ENCODE peak calls at places on chromosomes 13 and 19, in seven cellular contexts. U, G, M, H, E, P and J are unnamed samples.

GRCh38 chr19:29324717-29325116 is 111.8 kb upstream of the UQCRFS1 start:
- DNase-seq in U (no peak), G (no peak), M (no peak), H (no peak), E (no peak), P (no peak), J (no peak)

GRCh38 chr19:47094557-47095517 is 18.7 kb downstream of the ZC3H4 start:
- DNase-seq in U (peak), G (no peak), M (no peak), H (peak), E (no peak), P (no peak), J (no peak)

GRCh38 chr19:47099576-47100050 is 14.0 kb downstream of the ZC3H4 start:
- DNase-seq in U (no peak), G (no peak), M (no peak), H (no peak), E (no peak), P (no peak), J (no peak)

GRCh38 chr13:44389856-44390255 is 16.2 kb downstream of the SERP2 start:
- DNase-seq in U (no peak), G (peak), M (no peak), H (no peak), E (no peak), P (no peak), J (no peak)

GRCh38 chr19:33667141-33667540 is 45.4 kb downstream of the CHST8 start:
- DNase-seq in U (no peak), G (no peak), M (no peak), H (no peak), E (no peak), P (no peak), J (no peak)

GRCh38 chr19:290539-291521 is at the start of gene PLPP2:
- DNase-seq in U (no peak), G (no peak), M (no peak), H (peak), E (no peak), P (peak), J (no peak)

GRCh38 chr19:14555918-14556661 is 15.8 kb downstream of the NDUFB7 start:
- DNase-seq in U (no peak), G (no peak), M (no peak), H (peak), E (peak), P (no peak), J (no peak)

GRCh38 chr19:8512115-8512967 is 1.6 kb downstream of the ZNF414 start:
- DNase-seq in U (no peak), G (no peak), M (no peak), H (peak), E (no peak), P (peak), J (no peak)

GRCh38 chr19:56121180-56122167 is at the start of gene ZNF787:
- DNase-seq in U (peak), G (peak), M (peak), H (peak), E (peak), P (peak), J (peak)

GRCh38 chr13:102100234-102100633 is 301.6 kb downstream of the FGF14 start:
- DNase-seq in U (no peak), G (no peak), M (no peak), H (no peak), E (no peak), P (no peak), J (no peak)

GRCh38 chr19:3506384-3507340 is 551 bp downstream of the FZR1 start:
- DNase-seq in U (peak), G (no peak), M (peak), H (peak), E (no peak), P (no peak), J (peak)

GRCh38 chr19:41427647-41428480 is 690 bp upstream of the B3GNT8 start:
- DNase-seq in U (no peak), G (peak), M (no peak), H (peak), E (no peak), P (peak), J (peak)

GRCh38 chr13:42477588-42478190 is 96.3 kb upstream of the TNFSF11 start:
- DNase-seq in U (no peak), G (no peak), M (peak), H (peak), E (no peak), P (no peak), J (no peak)

GRCh38 chr19:906480-906879 is 6.5 kb downstream of the R3HDM4 start:
- DNase-seq in U (peak), G (no peak), M (no peak), H (no peak), E (no peak), P (no peak), J (no peak)

GRCh38 chr19:47713046-47714021 is at the start of gene EHD2:
- DNase-seq in U (peak), G (peak), M (peak), H (peak), E (peak), P (peak), J (peak)

GRCh38 chr13:21997726-21998125 is 326.9 kb downstream of the FGF9 start:
- DNase-seq in U (no peak), G (no peak), M (no peak), H (no peak), E (no peak), P (no peak), J (no peak)

GRCh38 chr19:42143341-42144234 is 11.3 kb upstream of the POU2F2 start:
- DNase-seq in U (no peak), G (no peak), M (no peak), H (peak), E (peak), P (peak), J (no peak)

GRCh38 chr19:33129901-33130300 is 2.0 kb upstream of the WDR88 start:
- DNase-seq in U (no peak), G (no peak), M (no peak), H (no peak), E (no peak), P (no peak), J (no peak)

GRCh38 chr19:58558066-58558622 is at the start of gene UBE2M:
- DNase-seq in U (no peak), G (peak), M (peak), H (peak), E (no peak), P (peak), J (peak)

GRCh38 chr19:57302727-57303401 is 17.4 kb upstream of the ZNF543 start:
- DNase-seq in U (no peak), G (no peak), M (no peak), H (peak), E (no peak), P (peak), J (no peak)

GRCh38 chr19:2171349-2172145 is 7.8 kb downstream of the DOT1L start:
- DNase-seq in U (no peak), G (no peak), M (no peak), H (peak), E (peak), P (peak), J (peak)

GRCh38 chr13:99648266-99648665 is 147.0 kb downstream of the TM9SF2 start:
- DNase-seq in U (no peak), G (no peak), M (no peak), H (no peak), E (no peak), P (no peak), J (no peak)

GRCh38 chr13:114108141-114108761 is 24.2 kb downstream of the RASA3 start:
- DNase-seq in U (no peak), G (no peak), M (no peak), H (no peak), E (no peak), P (peak), J (no peak)